ENCODE peak calls at places on chromosomes 12 and 14, in four cellular contexts. H is HepG2, K is H1, O is NT2/D1. Q is an unnamed sample.

GRCh38 chr12:91555981-91556380 is 373.4 kb upstream of the DCN start:
- DNase-seq in H (no peak), K (no peak), O (no peak), Q (no peak)

GRCh38 chr12:65826513-65827171 is 2.4 kb downstream of the HMGA2 start:
- DNase-seq in H (no peak), K (no peak), O (no peak), Q (no peak)

GRCh38 chr12:106519587-106519986 is 63.2 kb upstream of the RFX4 start:
- DNase-seq in H (no peak), K (no peak), O (no peak), Q (no peak)

GRCh38 chr12:40107803-40108620 is 2.1 kb upstream of the SLC2A13 start:
- DNase-seq in H (no peak), K (no peak), O (no peak), Q (no peak)

GRCh38 chr12:111201036-111201435 is 167.9 kb downstream of the PHETA1 start:
- DNase-seq in H (no peak), K (no peak), O (peak; percentile 18), Q (peak; percentile 28)

GRCh38 chr14:74476607-74477006 is 16.5 kb downstream of the NPC2 start:
- DNase-seq in H (no peak), K (no peak), O (no peak), Q (no peak)

GRCh38 chr12:113005759-113006158 is 27.4 kb downstream of the OAS2 start:
- DNase-seq in H (no peak), K (no peak), O (no peak), Q (no peak)

GRCh38 chr12:67910360-67911292 is 78.6 kb upstream of the IFNG-AS1 start:
- DNase-seq in H (no peak), K (no peak), O (no peak), Q (no peak)

GRCh38 chr14:76917158-76917596 is 91.0 kb downstream of the LRRC74A start:
- DNase-seq in H (peak; percentile 80), K (peak; percentile 83), O (peak; percentile 85), Q (peak; percentile 74)

GRCh38 chr12:12975322-12976077 is 23.5 kb upstream of the GPRC5D start:
- DNase-seq in H (peak; percentile 41), K (no peak), O (peak; percentile 74), Q (no peak)

GRCh38 chr14:69620211-69620611 is 8.8 kb downstream of the SUSD6 start:
- DNase-seq in H (no peak), K (no peak), O (no peak), Q (no peak)

GRCh38 chr12:80176706-80177105 is 77.4 kb downstream of the OTOGL start:
- DNase-seq in H (no peak), K (no peak), O (no peak), Q (no peak)
- TF ChIP-seq SUZ12 in H (no peak), K (no peak), O (no peak), Q (no peak)

DNA sequence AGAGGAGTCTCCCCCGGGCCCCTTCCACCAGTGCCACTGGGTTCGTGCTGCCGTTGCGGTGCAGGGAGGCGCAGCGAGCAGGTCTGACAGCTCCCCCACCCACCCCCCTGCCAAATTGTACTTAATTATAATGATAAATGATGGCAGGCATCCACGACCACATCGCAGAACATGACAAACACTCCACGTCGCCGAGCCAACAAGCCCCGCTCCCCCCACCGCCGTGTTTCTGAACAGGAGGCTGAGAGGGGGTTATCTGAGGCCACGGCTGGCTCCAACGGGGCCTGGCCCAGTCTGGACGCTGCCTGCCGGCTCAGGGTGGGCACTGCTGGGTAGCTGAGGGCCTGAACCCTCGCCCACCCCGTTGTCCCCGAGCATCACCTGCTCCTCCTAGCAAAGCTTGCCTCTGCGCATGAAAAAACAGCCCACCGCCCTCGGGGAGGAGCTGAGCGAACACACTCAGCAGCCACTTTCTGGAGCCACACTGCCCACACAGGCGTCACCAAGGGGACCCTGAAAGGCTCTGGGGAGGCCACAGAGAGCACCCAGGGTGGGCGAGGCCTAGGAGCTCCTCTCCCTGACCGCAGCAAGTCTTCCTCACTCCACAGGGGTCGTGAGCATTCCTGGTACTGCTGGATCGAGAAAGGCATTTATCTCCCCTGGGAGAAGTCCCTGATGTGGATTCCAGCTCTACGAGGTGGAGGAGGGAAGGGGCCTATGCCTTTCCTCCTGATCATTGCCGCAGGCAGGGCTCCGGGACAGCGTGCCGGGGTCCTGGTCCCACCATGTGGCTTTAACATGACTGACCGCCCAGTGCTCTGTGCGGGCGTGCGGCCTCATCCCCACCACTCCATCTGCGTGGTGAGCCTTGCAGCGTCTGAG is 35.4 kb upstream of the DIO3 start:
- DNase-seq in H (no peak), K (no peak), O (no peak), Q (no peak)
- TF ChIP-seq SUZ12 in H (no peak), K (no peak), O (no peak), Q (no peak)

GRCh38 chr14:100783630-100784321 is 42.1 kb upstream of the MEG3 start:
- DNase-seq in H (no peak), K (no peak), O (no peak), Q (no peak)
- TF ChIP-seq SUZ12 in H (no peak), K (no peak), O (no peak), Q (no peak)

DNA sequence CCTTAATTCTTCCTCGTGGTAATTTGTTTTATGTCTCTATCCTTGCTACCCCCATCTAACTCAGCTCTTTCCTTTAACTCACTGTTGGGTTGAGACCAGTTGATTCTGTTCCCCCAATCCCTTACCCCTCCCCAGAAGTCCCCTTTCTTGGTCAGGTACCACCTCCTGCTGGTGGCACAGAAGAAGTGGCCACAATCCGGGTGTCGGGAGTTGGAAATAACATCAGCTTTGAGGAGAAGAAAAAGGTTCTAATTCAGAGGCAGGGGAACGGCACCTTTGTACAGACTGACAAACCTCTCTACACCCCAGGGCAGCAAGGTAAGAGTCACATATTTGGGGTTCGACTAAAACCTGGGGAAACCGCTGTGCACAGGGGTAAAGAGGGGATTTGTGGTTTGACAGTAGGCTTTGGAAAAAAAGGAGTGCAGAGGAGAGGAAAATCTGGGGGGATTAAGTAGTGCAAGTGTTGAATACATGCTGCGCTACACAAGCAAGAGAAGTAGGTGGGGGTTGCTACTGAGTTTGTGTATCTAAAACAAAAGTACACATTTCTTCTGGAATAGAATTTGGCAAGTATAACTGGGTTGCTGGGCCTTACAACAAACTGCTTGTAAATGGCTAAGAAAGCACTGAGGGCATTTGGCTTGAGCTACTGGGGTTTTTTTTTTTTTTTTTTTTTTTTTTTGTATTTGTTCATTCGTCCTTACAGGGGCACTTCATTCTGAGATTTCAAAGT is 1.3 kb downstream of the A2ML1 start:
- DNase-seq in H (no peak), K (peak; percentile 84), O (peak; percentile 95), Q (peak; percentile 58)
- TF ChIP-seq SUZ12 in H (no peak), K (no peak), O (no peak), Q (no peak)